ENCODE peak calls at places on chromosome 15, in four cellular contexts. One of them, this sample, is unnamed.

GRCh38 chr15:69686626-69687025 is 234.0 kb downstream of the RPLP1 start:
- DNase-seq in mesendoderm: no peak
- DNase-seq in H9: no peak
- DNase-seq in H1: no peak
- DNase-seq in this sample: no peak

GRCh38 chr15:63277044-63277892 is at the start of gene APH1B:
- DNase-seq in mesendoderm: peak; percentile 87
- DNase-seq in H9: peak; percentile 84
- DNase-seq in H1: peak; percentile 36
- DNase-seq in this sample: peak; percentile 48

GRCh38 chr15:66941791-66942190 is 123.6 kb upstream of the SMAD3 start:
- DNase-seq in mesendoderm: no peak
- DNase-seq in H9: no peak
- DNase-seq in H1: no peak
- DNase-seq in this sample: no peak

GRCh38 chr15:22890296-22890695 is 51.8 kb downstream of the NIPA2 start:
- DNase-seq in mesendoderm: no peak
- DNase-seq in H9: no peak
- DNase-seq in H1: no peak
- DNase-seq in this sample: no peak

GRCh38 chr15:58212909-58213526 is 74.8 kb downstream of the AQP9 start:
- DNase-seq in mesendoderm: no peak
- DNase-seq in H9: no peak
- DNase-seq in H1: no peak
- DNase-seq in this sample: peak; percentile 55

GRCh38 chr15:69910511-69910910 is 187.2 kb downstream of the TLE3 start:
- DNase-seq in mesendoderm: peak; percentile 37
- DNase-seq in H9: no peak
- DNase-seq in H1: peak; percentile 15
- DNase-seq in this sample: no peak

GRCh38 chr15:31128919-31129768 is 27.6 kb upstream of the TRPM1 start:
- DNase-seq in mesendoderm: peak; percentile 65
- DNase-seq in H9: peak; percentile 76
- DNase-seq in H1: peak; percentile 47
- DNase-seq in this sample: peak; percentile 57

GRCh38 chr15:64642875-64643274 is 132.5 kb downstream of the RBPMS2 start:
- DNase-seq in mesendoderm: no peak
- DNase-seq in H9: no peak
- DNase-seq in H1: no peak
- DNase-seq in this sample: no peak

GRCh38 chr15:33737687-33738606 is 230.3 kb upstream of the CHRM5 start:
- DNase-seq in mesendoderm: peak; percentile 74
- DNase-seq in H9: peak; percentile 74
- DNase-seq in H1: peak; percentile 15
- DNase-seq in this sample: peak; percentile 23

GRCh38 chr15:93088200-93088980 is 621 bp downstream of the RGMA start:
- DNase-seq in mesendoderm: peak; percentile 54
- DNase-seq in H9: peak; percentile 61
- DNase-seq in H1: no peak
- DNase-seq in this sample: no peak

GRCh38 chr15:69090197-69090948 is 70.1 kb upstream of the GLCE start:
- DNase-seq in mesendoderm: peak; percentile 62
- DNase-seq in H9: peak; percentile 90
- DNase-seq in H1: peak; percentile 63
- DNase-seq in this sample: peak; percentile 29

GRCh38 chr15:88613074-88613944 is 7.8 kb upstream of the AEN start:
- DNase-seq in mesendoderm: peak; percentile 98
- DNase-seq in H9: peak; percentile 88
- DNase-seq in H1: peak; percentile 70
- DNase-seq in this sample: peak; percentile 33

GRCh38 chr15:42863572-42864239 is 56.9 kb downstream of the TTBK2 start:
- DNase-seq in mesendoderm: no peak
- DNase-seq in H9: no peak
- DNase-seq in H1: no peak
- DNase-seq in this sample: no peak

GRCh38 chr15:49301562-49301961 is 121.5 kb upstream of the FGF7 start:
- DNase-seq in mesendoderm: no peak
- DNase-seq in H9: no peak
- DNase-seq in H1: no peak
- DNase-seq in this sample: peak; percentile 50

GRCh38 chr15:65963358-65963757 is 94.1 kb downstream of the RAB11A start:
- DNase-seq in mesendoderm: no peak
- DNase-seq in H9: no peak
- DNase-seq in H1: no peak
- DNase-seq in this sample: no peak

GRCh38 chr15:69452702-69453513 is at the start of gene RPLP1:
- DNase-seq in mesendoderm: peak; percentile 97
- DNase-seq in H9: peak; percentile 94
- DNase-seq in H1: peak; percentile 88
- DNase-seq in this sample: peak; percentile 94

GRCh38 chr15:76968310-76968709 is 26.6 kb upstream of the PSTPIP1 start:
- DNase-seq in mesendoderm: peak; percentile 51
- DNase-seq in H9: no peak
- DNase-seq in H1: no peak
- DNase-seq in this sample: peak; percentile 34

GRCh38 chr15:69450968-69451695 is 1.5 kb upstream of the RPLP1 start:
- DNase-seq in mesendoderm: no peak
- DNase-seq in H9: no peak
- DNase-seq in H1: no peak
- DNase-seq in this sample: no peak

GRCh38 chr15:68626739-68627138 is 47.9 kb downstream of the CORO2B start:
- DNase-seq in mesendoderm: no peak
- DNase-seq in H9: no peak
- DNase-seq in H1: no peak
- DNase-seq in this sample: peak; percentile 58

GRCh38 chr15:100928632-100929280 is 9.6 kb downstream of the LRRK1 start:
- DNase-seq in mesendoderm: no peak
- DNase-seq in H9: no peak
- DNase-seq in H1: no peak
- DNase-seq in this sample: no peak

GRCh38 chr15:48433226-48433886 is 102.1 kb downstream of the DUT start:
- DNase-seq in mesendoderm: no peak
- DNase-seq in H9: no peak
- DNase-seq in H1: no peak
- DNase-seq in this sample: peak; percentile 73

GRCh38 chr15:27993996-27994775 is 104.9 kb downstream of the OCA2 start:
- DNase-seq in mesendoderm: no peak
- DNase-seq in H9: no peak
- DNase-seq in H1: no peak
- DNase-seq in this sample: no peak

GRCh38 chr15:89812126-89812846 is 2.4 kb downstream of the ANPEP start:
- DNase-seq in mesendoderm: no peak
- DNase-seq in H9: no peak
- DNase-seq in H1: no peak
- DNase-seq in this sample: no peak

GRCh38 chr15:72559781-72560180 is 85.7 kb downstream of the ARIH1 start:
- DNase-seq in mesendoderm: no peak
- DNase-seq in H9: no peak
- DNase-seq in H1: no peak
- DNase-seq in this sample: peak; percentile 71

GRCh38 chr15:99068186-99068585 is 36.7 kb upstream of the SYNM start:
- DNase-seq in mesendoderm: no peak
- DNase-seq in H9: no peak
- DNase-seq in H1: no peak
- DNase-seq in this sample: no peak

GRCh38 chr15:55741592-55742497 is 1.1 kb downstream of the PRTG start:
- DNase-seq in mesendoderm: peak; percentile 67
- DNase-seq in H9: peak; percentile 60
- DNase-seq in H1: no peak
- DNase-seq in this sample: no peak

GRCh38 chr15:62961134-62961533 is 81.4 kb upstream of the TPM1 start:
- DNase-seq in mesendoderm: no peak
- DNase-seq in H9: no peak
- DNase-seq in H1: no peak
- DNase-seq in this sample: no peak

GRCh38 chr15:57144448-57144847 is 226.0 kb downstream of the TCF12 start:
- DNase-seq in mesendoderm: no peak
- DNase-seq in H9: no peak
- DNase-seq in H1: no peak
- DNase-seq in this sample: no peak

GRCh38 chr15:67105065-67105951 is 39.9 kb downstream of the SMAD3 start:
- DNase-seq in mesendoderm: peak; percentile 80
- DNase-seq in H9: no peak
- DNase-seq in H1: no peak
- DNase-seq in this sample: peak; percentile 99

GRCh38 chr15:77421370-77421700 is 647 bp downstream of the HMG20A start:
- DNase-seq in mesendoderm: peak; percentile 34
- DNase-seq in H9: no peak
- DNase-seq in H1: no peak
- DNase-seq in this sample: peak; percentile 3

GRCh38 chr15:99504823-99505551 is 60.8 kb upstream of the MEF2A start:
- DNase-seq in mesendoderm: peak; percentile 45
- DNase-seq in H9: no peak
- DNase-seq in H1: no peak
- DNase-seq in this sample: peak; percentile 38

GRCh38 chr15:83504365-83504764 is 57.2 kb downstream of the SH3GL3 start:
- DNase-seq in mesendoderm: peak; percentile 57
- DNase-seq in H9: no peak
- DNase-seq in H1: no peak
- DNase-seq in this sample: no peak

GRCh38 chr15:75815811-75816719 is 27.2 kb upstream of the UBE2Q2 start:
- DNase-seq in mesendoderm: no peak
- DNase-seq in H9: no peak
- DNase-seq in H1: no peak
- DNase-seq in this sample: no peak

DNA sequence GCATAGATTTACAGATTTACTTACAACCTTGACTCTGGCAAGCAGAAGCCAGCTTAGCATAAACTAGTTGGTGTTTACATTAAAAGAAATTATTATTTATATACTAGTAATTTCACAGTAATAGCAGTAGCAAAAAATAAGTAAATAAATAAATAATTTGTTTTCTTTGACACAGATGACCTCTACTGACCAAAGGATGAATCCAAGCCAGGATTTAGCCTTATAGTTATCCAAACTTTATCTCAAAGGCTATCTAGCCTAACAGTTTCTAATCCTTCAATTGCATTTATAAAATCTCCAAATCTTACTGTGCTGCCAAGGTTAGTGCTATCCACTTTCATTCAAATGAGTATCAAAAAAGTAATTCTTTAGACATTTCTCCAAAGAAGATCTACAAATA is 64.3 kb downstream of the FRMD5 start:
- DNase-seq in mesendoderm: no peak
- DNase-seq in H9: no peak
- DNase-seq in H1: no peak
- DNase-seq in this sample: no peak
- H3K56ac ChIP-seq in mesendoderm: no peak overlapping the region
- H3K56ac ChIP-seq in H9: no peak overlapping the region
- H3K56ac ChIP-seq in H1: no peak overlapping the region
- H3K56ac ChIP-seq in this sample: no peak overlapping the region

DNA sequence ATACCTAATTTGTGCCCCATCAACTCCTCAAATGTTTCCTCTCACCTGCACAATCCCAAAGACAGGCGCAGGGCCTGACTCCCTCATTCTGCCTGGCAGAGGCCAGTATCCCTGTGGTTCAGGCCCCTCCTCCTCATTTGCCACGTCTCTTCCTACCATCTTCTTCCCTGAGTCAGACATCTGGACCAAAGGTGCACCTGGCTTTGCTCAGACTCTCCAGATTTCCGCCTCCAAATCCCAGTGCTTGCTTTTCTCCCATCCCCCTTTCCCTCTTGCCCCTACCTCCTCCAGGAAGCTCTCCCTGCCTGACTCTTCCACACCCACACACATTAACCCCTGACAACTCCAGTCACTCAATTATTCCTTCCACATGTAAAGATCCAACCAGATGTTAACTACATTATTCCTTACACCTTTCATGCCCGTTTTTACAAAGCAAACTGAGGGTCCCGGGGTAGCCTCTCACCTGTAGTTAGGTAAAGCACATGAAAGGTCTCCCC is 19.6 kb downstream of the SEMA7A start:
- DNase-seq in mesendoderm: no peak
- DNase-seq in H9: no peak
- DNase-seq in H1: no peak
- DNase-seq in this sample: no peak
- H3K4me2 ChIP-seq in mesendoderm: no peak overlapping the region
- H3K4me2 ChIP-seq in H9: no peak overlapping the region
- H3K4me2 ChIP-seq in H1: no peak overlapping the region
- H3K4me2 ChIP-seq in this sample: no peak overlapping the region

GRCh38 chr15:40243126-40243810 is 4.4 kb downstream of the PAK6 start:
- DNase-seq in mesendoderm: no peak
- DNase-seq in H9: no peak
- DNase-seq in H1: no peak
- DNase-seq in this sample: no peak
- H3K56ac ChIP-seq in mesendoderm: no peak overlapping the region
- H3K56ac ChIP-seq in H9: no peak overlapping the region
- H3K56ac ChIP-seq in H1: no peak overlapping the region
- H3K56ac ChIP-seq in this sample: no peak overlapping the region

DNA sequence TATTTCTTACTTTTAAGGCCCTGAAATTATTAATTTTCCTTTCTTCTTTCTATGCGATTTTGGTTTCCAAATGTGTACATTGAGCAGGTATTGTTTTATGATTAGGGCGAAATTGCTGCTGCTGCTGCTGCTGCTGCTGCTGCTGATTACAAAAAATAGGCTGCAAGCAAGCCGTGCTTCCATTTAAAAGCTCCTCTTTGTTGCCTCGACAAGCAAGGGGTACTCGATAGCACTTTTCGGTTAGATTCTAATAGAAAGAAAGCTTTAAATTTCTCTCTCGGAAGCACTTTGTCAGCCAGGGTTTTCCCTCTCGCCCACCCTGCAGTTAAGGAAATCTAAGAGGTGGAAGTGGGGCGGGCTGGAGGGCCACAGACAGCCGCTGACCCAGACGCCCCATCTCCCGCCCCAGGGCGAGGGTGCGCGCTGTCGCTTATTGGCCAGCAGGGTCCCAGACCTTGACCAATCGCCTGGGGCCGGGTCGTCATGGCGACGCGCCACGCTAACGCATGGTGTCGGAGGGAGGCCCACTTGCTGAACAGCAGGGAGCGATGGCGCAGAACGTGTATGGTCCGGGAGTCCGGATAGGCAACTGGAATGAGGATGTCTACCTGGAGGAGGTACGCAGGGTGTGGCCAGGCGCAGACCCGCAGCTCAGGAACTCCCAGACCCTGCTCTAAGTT is at the start of gene CFAP161:
- DNase-seq in mesendoderm: peak; percentile 94
- DNase-seq in H9: peak; percentile 96
- DNase-seq in H1: peak; percentile 82
- DNase-seq in this sample: peak; percentile 69
- H3K4me2 ChIP-seq in mesendoderm: peak within 1 kb of the TSS; percentile 79
- H3K4me2 ChIP-seq in H9: peak within 1 kb of the TSS; percentile 51
- H3K4me2 ChIP-seq in H1: peak within 1 kb of the TSS; percentile 98
- H3K4me2 ChIP-seq in this sample: peak within 1 kb of the TSS; percentile 95

DNA sequence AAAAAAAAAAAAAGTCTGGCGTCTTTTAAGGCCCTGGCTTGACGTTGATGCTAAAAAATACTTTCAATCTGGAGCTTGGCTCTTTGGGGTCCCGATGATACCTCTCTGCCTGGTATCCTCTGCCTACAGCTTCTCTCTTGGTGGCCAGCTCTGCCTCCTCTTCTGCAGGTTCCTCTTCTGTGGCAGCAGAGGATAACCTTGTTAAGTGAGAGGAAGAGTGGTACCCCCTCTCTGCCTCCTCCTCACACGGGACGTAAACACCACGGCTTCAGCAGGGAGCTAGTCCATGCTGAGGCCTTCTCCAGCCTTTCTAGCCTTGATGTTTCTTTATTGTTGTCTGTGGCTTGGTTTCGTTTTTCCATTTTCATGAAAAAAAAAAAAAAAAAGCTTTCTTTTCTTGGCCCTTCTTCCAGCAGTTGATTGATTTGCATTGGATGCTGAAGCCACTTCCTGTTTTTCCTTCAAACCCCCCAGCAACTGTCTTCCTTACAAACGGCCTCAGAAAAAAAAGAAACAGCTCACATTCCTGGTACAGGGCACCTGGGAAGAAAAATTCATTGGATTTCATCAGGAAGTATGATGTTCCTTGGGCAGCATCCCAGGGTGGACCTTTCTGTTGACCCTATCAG is 59.7 kb downstream of the RORA start:
- DNase-seq in mesendoderm: no peak
- DNase-seq in H9: no peak
- DNase-seq in H1: no peak
- DNase-seq in this sample: no peak
- H3K56ac ChIP-seq in mesendoderm: peak overlapping the region; percentile 59
- H3K56ac ChIP-seq in H9: no peak overlapping the region
- H3K56ac ChIP-seq in H1: no peak overlapping the region
- H3K56ac ChIP-seq in this sample: no peak overlapping the region

This sample was measured in IMR-90.